ENCODE peak calls at places on chromosomes 2 and 18, in five cellular contexts. Q is SK-N-SH, M is mammary epithelial cell, H is astrocyte, I is trophoblast cell. X is an unnamed sample.

GRCh38 chr2:231900486-231900942 is 25.7 kb downstream of the NPPC start:
- DNase-seq in I (peak; percentile 94), H (peak; percentile 20), Q (peak; percentile 79), M (peak; percentile 36), X (peak; percentile 89)

GRCh38 chr18:75884728-75885127 is 457.2 kb upstream of the SMIM21 start:
- DNase-seq in I (no peak), H (no peak), Q (no peak), M (no peak), X (no peak)

GRCh38 chr2:113080134-113080533 is 12.4 kb downstream of the IL1F10 start:
- DNase-seq in I (peak; percentile 71), H (no peak), M (peak; percentile 47), Q (peak; percentile 40), X (peak; percentile 23)

GRCh38 chr2:183207110-183207509 is 82.9 kb downstream of the NUP35 start:
- DNase-seq in I (no peak), M (no peak), H (peak; percentile 85), Q (no peak), X (no peak)

GRCh38 chr2:209062210-209062609 is 361.6 kb upstream of the MAP2 start:
- DNase-seq in M (no peak), H (no peak), Q (no peak), I (no peak), X (no peak)

GRCh38 chr2:10325278-10326145 is 22.8 kb downstream of the HPCAL1 start:
- DNase-seq in H (no peak), M (no peak), Q (no peak), I (no peak), X (peak; percentile 56)

GRCh38 chr18:10860937-10861336 is 288.4 kb downstream of the PIEZO2 start:
- DNase-seq in M (no peak), H (no peak), I (no peak), Q (no peak), X (no peak)

GRCh38 chr2:215527738-215528137 is 91.9 kb upstream of the FN1 start:
- DNase-seq in H (peak; percentile 94), M (no peak), Q (no peak), I (peak; percentile 31), X (no peak)

GRCh38 chr2:15733867-15734765 is 142.4 kb downstream of the DDX1 start:
- DNase-seq in I (no peak), H (peak; percentile 73), M (no peak), Q (no peak), X (no peak)

GRCh38 chr2:98800330-98801064 is 69.6 kb upstream of the MGAT4A start:
- DNase-seq in I (no peak), Q (no peak), H (no peak), M (no peak), X (no peak)

GRCh38 chr18:10477121-10477862 is 22.9 kb downstream of the APCDD1 start:
- DNase-seq in M (no peak), H (no peak), I (no peak), Q (no peak), X (no peak)

GRCh38 chr2:201191132-201191875 is 8.4 kb downstream of the CASP10 start:
- DNase-seq in H (peak; percentile 15), I (no peak), M (no peak), Q (no peak), X (no peak)

GRCh38 chr18:35971661-35972196 is 750 bp upstream of the RMP24 start:
- DNase-seq in H (no peak), I (no peak), M (no peak), Q (no peak), X (no peak)

GRCh38 chr2:181774601-181775179 is 94.4 kb upstream of the NEUROD1 start:
- DNase-seq in M (peak; percentile 72), I (peak; percentile 82), Q (no peak), H (no peak), X (no peak)

GRCh38 chr2:55357907-55358306 is 61.7 kb downstream of the CCDC88A start:
- DNase-seq in M (peak; percentile 4), I (no peak), Q (no peak), H (peak; percentile 47), X (no peak)

GRCh38 chr2:45130758-45131157 is 121.5 kb upstream of the SIX2 start:
- DNase-seq in Q (no peak), M (no peak), I (no peak), H (no peak), X (no peak)

GRCh38 chr2:42424033-42424432 is 63.0 kb upstream of the COX7A2L start:
- DNase-seq in H (peak; percentile 83), Q (no peak), I (no peak), M (no peak), X (no peak)

GRCh38 chr2:11492720-11493119 is 26.8 kb upstream of the E2F6 start:
- DNase-seq in Q (peak; percentile 60), H (no peak), I (no peak), M (no peak), X (no peak)

GRCh38 chr2:77807531-77808215 is 285.5 kb upstream of the LRRTM4 start:
- DNase-seq in M (no peak), I (no peak), H (no peak), Q (no peak), X (no peak)

GRCh38 chr2:58732999-58733398 is 491.9 kb upstream of the FANCL start:
- DNase-seq in Q (no peak), M (no peak), I (no peak), H (no peak), X (no peak)

GRCh38 chr2:240603846-240604245 is 17.3 kb downstream of the CAPN10 start:
- DNase-seq in H (no peak), Q (no peak), M (no peak), I (no peak), X (no peak)

GRCh38 chr2:25328152-25329085 is 13.3 kb downstream of the DNMT3A start:
- DNase-seq in Q (no peak), M (no peak), H (no peak), I (no peak), X (no peak)
- H3K27ac ChIP-seq in Q (no peak overlapping the region), M (no peak overlapping the region), H (no peak overlapping the region), I (no peak overlapping the region), X (no peak overlapping the region)

DNA sequence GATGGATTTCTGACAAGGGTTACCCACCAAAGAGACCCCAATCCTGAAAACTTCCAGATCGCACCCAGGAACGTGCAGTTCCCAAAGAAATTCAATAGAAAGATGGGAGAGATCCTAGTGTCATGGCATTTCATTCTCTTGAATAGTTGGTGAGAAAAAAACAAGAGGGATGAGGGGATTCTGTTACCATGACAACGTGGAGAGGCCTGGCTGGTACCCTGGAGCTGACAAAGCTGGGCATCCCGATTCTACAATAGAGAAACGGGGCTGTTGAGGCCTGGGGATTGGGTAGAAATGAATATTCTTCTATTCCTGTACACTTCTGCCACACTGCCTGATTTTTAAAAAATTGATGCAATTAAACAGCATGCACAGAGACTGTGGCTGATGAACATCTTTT is 41.0 kb downstream of the POLE4 start:
- DNase-seq in I (no peak), H (no peak), M (no peak), Q (no peak), X (no peak)
- H3K9ac ChIP-seq in I (no peak overlapping the region), H (no peak overlapping the region), M (no peak overlapping the region), Q (no peak overlapping the region), X (no peak overlapping the region)

GRCh38 chr2:74515271-74516069 is 1.2 kb downstream of the TLX2 start:
- DNase-seq in I (no peak), H (no peak), M (no peak), Q (peak; percentile 57), X (no peak)

GRCh38 chr2:74516650-74517049 is 2.4 kb downstream of the TLX2 start:
- DNase-seq in I (no peak), Q (no peak), M (no peak), H (no peak), X (no peak)

GRCh38 chr2:74513605-74514367 is 464 bp upstream of the TLX2 start:
- DNase-seq in H (no peak), Q (no peak), I (no peak), M (no peak), X (no peak)

GRCh38 chr2:74514368-74515270 is at the start of gene TLX2:
- DNase-seq in I (no peak), H (no peak), M (no peak), Q (peak; percentile 96), X (no peak)

DNA sequence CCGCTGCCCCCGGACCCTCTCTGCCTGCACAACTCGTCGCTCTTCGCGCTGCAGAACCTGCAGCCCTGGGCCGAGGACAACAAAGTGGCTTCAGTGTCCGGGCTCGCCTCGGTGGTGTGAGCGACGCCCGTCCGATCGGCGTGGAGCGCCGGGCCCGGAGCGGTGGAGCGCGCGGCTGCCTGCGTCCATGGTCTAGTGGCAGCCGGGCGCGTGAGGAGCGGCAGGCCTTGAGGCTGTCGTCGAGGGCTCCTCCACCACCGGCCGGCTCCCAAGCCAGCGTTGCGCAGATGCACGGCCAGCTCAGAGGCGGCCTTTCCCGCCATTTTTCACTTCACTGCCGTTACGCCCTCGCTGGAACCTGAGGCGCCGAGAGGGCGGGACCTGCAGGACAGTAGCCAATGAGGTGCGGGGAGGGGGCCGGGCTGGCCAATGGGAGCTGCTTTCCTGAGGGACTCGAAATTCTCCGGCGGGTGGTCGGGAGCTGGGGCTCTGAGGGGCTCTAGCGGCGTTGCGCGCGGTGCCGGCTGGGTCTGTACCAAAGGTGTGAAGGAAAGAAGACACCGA is 1.9 kb downstream of the TLX2 start:
- DNase-seq in I (no peak), M (no peak), Q (peak; percentile 72), H (no peak), X (peak; percentile 77)
- H3K4me3 ChIP-seq in I (no peak overlapping the region), M (no peak overlapping the region), Q (no peak overlapping the region), H (no peak overlapping the region), X (peak overlapping the region; percentile 31)

DNA sequence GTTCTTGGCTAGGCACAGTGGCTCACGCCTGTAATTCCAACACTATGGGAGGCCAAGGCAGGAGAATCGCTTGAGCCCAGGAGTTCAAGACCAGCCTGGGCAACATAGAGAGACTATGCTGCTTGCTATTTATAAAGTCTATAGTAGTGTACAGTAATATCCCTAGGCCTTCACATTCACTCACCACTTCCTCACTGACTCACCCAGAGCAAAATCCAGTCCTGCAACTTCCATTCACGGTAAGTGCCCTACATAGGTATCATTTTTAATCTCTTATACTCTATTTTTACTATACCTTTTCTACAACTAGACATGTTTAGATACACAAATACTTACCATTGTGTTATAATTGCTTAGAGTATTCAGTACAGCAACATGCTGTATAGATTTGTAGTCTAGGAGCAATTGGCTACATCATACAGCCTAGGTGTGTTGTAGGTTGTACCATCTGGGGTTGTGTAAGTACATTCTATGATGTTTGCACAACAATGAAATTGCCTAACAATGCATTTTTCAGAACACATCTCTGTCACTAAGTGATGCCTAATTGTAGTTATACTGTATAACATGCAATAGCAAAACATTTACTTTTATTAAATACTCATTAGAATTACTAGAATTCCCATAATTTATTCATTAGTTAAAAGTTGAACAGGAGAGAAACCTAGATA is 8.8 kb downstream of the DHX57 start:
- DNase-seq in Q (no peak), H (no peak), I (peak; percentile 91), M (peak; percentile 88), X (no peak)
- H3K27ac ChIP-seq in Q (no peak overlapping the region), H (no peak overlapping the region), I (no peak overlapping the region), M (peak overlapping the region; percentile 73), X (no peak overlapping the region)

GRCh38 chr2:107007927-107008326 is 122.0 kb upstream of the ST6GAL2 start:
- DNase-seq in M (no peak), I (no peak), H (no peak), Q (no peak), X (no peak)
- H3K9ac ChIP-seq in M (no peak overlapping the region), I (no peak overlapping the region), H (no peak overlapping the region), Q (no peak overlapping the region), X (no peak overlapping the region)

X was measured in colonic mucosa.